ENCODE peak calls at places on chromosomes 13 and 19, in seven cellular contexts. B is effector memory CD4-positive, alpha-beta T cell; G is mucosa of descending colon; S is HTR-8/SVneo; X is left ventricle myocardium superior; W is tibial artery; L is amniotic stem cell. U is an unnamed sample.
A peak's percentile ranks its signal among the peaks of the same experiment; 100 is the strongest.

GRCh38 chr13:72960114-72960513 is 98.7 kb upstream of the KLF5 start:
- DNase-seq in B (no peak), G (no peak), S (no peak), X (no peak), W (no peak), L (no peak), U (no peak)

GRCh38 chr13:29849731-29850212 is 645 bp downstream of the UBL3 start:
- DNase-seq in B (peak; percentile 9), G (peak; percentile 65), S (no peak), X (peak; percentile 74), W (peak; percentile 67), L (peak; percentile 69), U (no peak)

GRCh38 chr13:73898276-73898675 is 235.9 kb downstream of the KLF12 start:
- DNase-seq in B (no peak), G (no peak), S (peak; percentile 5), X (no peak), W (no peak), L (no peak), U (peak; percentile 21)

GRCh38 chr13:50612717-50613116 is 230.8 kb downstream of the DLEU7 start:
- DNase-seq in B (no peak), G (no peak), S (no peak), X (no peak), W (no peak), L (no peak), U (no peak)

GRCh38 chr19:459724-460511 is 915 bp downstream of the SHC2 start:
- DNase-seq in B (no peak), G (peak; percentile 57), S (peak; percentile 84), X (peak; percentile 82), W (no peak), L (no peak), U (no peak)

GRCh38 chr19:19538077-19538764 is at the start of gene CILP2:
- DNase-seq in B (peak; percentile 29), G (peak; percentile 59), S (no peak), X (peak; percentile 73), W (peak; percentile 26), L (no peak), U (no peak)

GRCh38 chr13:73275163-73275562 is 216.4 kb downstream of the KLF5 start:
- DNase-seq in B (no peak), G (no peak), S (no peak), X (no peak), W (no peak), L (no peak), U (no peak)

GRCh38 chr19:42276821-42277220 is 7.8 kb downstream of the CIC start:
- DNase-seq in B (no peak), G (no peak), S (no peak), X (no peak), W (no peak), L (no peak), U (no peak)

GRCh38 chr13:113405481-113406300 is 41.8 kb upstream of the GRTP1 start:
- DNase-seq in B (no peak), G (no peak), S (no peak), X (no peak), W (no peak), L (no peak), U (no peak)

GRCh38 chr13:30038884-30039283 is 188.5 kb upstream of the UBL3 start:
- DNase-seq in B (no peak), G (no peak), S (no peak), X (no peak), W (no peak), L (peak; percentile 37), U (peak; percentile 67)

GRCh38 chr19:40365010-40365409 is 16.5 kb downstream of the PLD3 start:
- DNase-seq in B (no peak), G (no peak), S (no peak), X (no peak), W (no peak), L (no peak), U (no peak)

GRCh38 chr19:49117677-49118564 is 1.0 kb downstream of the C19orf73 start:
- DNase-seq in B (no peak), G (peak; percentile 35), S (no peak), X (peak; percentile 50), W (no peak), L (no peak), U (no peak)

GRCh38 chr19:18741566-18742121 is 49.5 kb downstream of the COMP start:
- DNase-seq in B (no peak), G (peak; percentile 80), S (no peak), X (no peak), W (no peak), L (no peak), U (no peak)

U was measured in GM04504.